ENCODE peak calls at places on chromosomes 4 and X, in eight cellular contexts. R is kidney tubule cell; T is endothelial cell; F is mucosa of descending colon; Q is activated T-cell treated with anti-CD3 and anti-CD28 coated beads, Interleukin-2, amount 50 U/mL, for 72 hours; C is psoas muscle; J is kidney; L is stimulated activated CD4-positive, alpha-beta T cell treated with anti-CD3 and anti-CD28 coated beads, Interleukin-1b, Interleukin-23, amount 100 ng/mL, for 24 hours. D is an unnamed sample.

GRCh38 chrX:66408507-66408906 is 230.4 kb downstream of the EDA2R start:
- DNase-seq in R (no peak), C (no peak), F (no peak), Q (no peak), T (no peak), J (no peak), L (no peak), D (peak; percentile 5)

GRCh38 chr4:129387666-129388065 is 291.7 kb downstream of the C4orf33 start:
- DNase-seq in J (no peak), C (no peak), L (no peak), T (no peak), R (no peak), Q (no peak), F (no peak), D (no peak)

GRCh38 chr4:185282968-185283367 is 73.6 kb downstream of the SNX25 start:
- DNase-seq in C (no peak), R (peak; percentile 22), J (no peak), L (no peak), Q (no peak), T (no peak), F (no peak), D (peak; percentile 50)

GRCh38 chrX:95076449-95076848 is 1402.4 kb downstream of the FAM133A start:
- DNase-seq in F (no peak), Q (no peak), L (no peak), C (no peak), R (peak; percentile 56), T (peak; percentile 5), J (no peak), D (peak; percentile 21)

GRCh38 chrX:49921109-49921508 is 1.3 kb upstream of the CLCN5 start:
- DNase-seq in J (no peak), L (no peak), F (no peak), Q (no peak), C (no peak), T (no peak), R (no peak), D (no peak)

GRCh38 chr4:152281211-152281610 is 254.7 kb downstream of the FBXW7 start:
- DNase-seq in R (no peak), T (no peak), Q (no peak), J (no peak), F (no peak), C (no peak), L (no peak), D (no peak)

GRCh38 chrX:125646195-125646594 is 326.5 kb downstream of the TEX13C start:
- DNase-seq in C (no peak), R (peak; percentile 2), T (no peak), J (no peak), F (no peak), L (no peak), Q (no peak), D (no peak)

GRCh38 chr4:140071806-140072205 is 82.2 kb downstream of the MAML3 start:
- DNase-seq in J (no peak), C (no peak), L (peak; percentile 20), Q (peak; percentile 78), R (no peak), F (no peak), T (no peak), D (no peak)

GRCh38 chr4:42654606-42655005 is 2.3 kb downstream of the ATP8A1 start:
- DNase-seq in R (peak; percentile 94), J (no peak), L (no peak), Q (peak; percentile 44), C (no peak), T (no peak), F (no peak), D (peak; percentile 72)

GRCh38 chr4:2588259-2588658 is 51.8 kb downstream of the FAM193A start:
- DNase-seq in C (no peak), Q (no peak), F (no peak), R (no peak), T (no peak), L (no peak), J (no peak), D (no peak)

GRCh38 chrX:36898301-36898700 is 109.9 kb upstream of the FAM47C start:
- DNase-seq in R (peak; percentile 22), L (no peak), T (no peak), F (no peak), J (no peak), C (no peak), Q (no peak), D (peak; percentile 19)

GRCh38 chr4:161629694-161630441 is 533.9 kb downstream of the FSTL5 start:
- DNase-seq in C (no peak), T (no peak), L (no peak), F (no peak), Q (no peak), R (peak; percentile 35), J (no peak), D (no peak)

GRCh38 chr4:169664615-169665014 is 44.2 kb downstream of the CLCN3 start:
- DNase-seq in Q (no peak), C (no peak), J (no peak), L (no peak), F (no peak), R (no peak), T (no peak), D (no peak)

GRCh38 chrX:43581167-43581566 is 74.9 kb upstream of the MAOA start:
- DNase-seq in J (no peak), F (no peak), C (no peak), Q (no peak), T (no peak), R (no peak), L (no peak), D (peak; percentile 74)

GRCh38 chr4:168832746-168833575 is 177.1 kb downstream of the CBR4 start:
- DNase-seq in T (peak; percentile 35), C (peak; percentile 67), F (peak; percentile 50), L (no peak), R (peak; percentile 53), J (peak; percentile 87), Q (no peak), D (peak; percentile 63)

GRCh38 chrX:45807572-45808425 is 607.1 kb upstream of the DIPK2B start:
- DNase-seq in R (peak; percentile 53), C (no peak), J (no peak), L (no peak), T (no peak), F (no peak), Q (no peak), D (peak; percentile 52)

GRCh38 chr4:109207060-109207459 is 95.4 kb downstream of the COL25A1 start:
- DNase-seq in C (no peak), Q (no peak), J (no peak), F (no peak), L (no peak), R (no peak), T (no peak), D (peak; percentile 27)

GRCh38 chr4:126682250-126682649 is 950.5 kb upstream of the INTU start:
- DNase-seq in Q (no peak), C (no peak), R (no peak), J (no peak), T (no peak), L (no peak), F (no peak), D (no peak)

GRCh38 chr4:170269950-170270349 is 180.2 kb upstream of the AADAT start:
- DNase-seq in R (no peak), C (no peak), J (no peak), L (no peak), T (no peak), F (no peak), Q (no peak), D (no peak)

GRCh38 chr4:145812902-145813301 is 125.7 kb downstream of the ZNF827 start:
- DNase-seq in L (no peak), Q (no peak), T (no peak), F (no peak), J (no peak), C (no peak), R (peak; percentile 61), D (peak; percentile 92)

GRCh38 chrX:94633237-94633636 is 959.2 kb downstream of the FAM133A start:
- DNase-seq in T (no peak), R (no peak), F (no peak), Q (no peak), C (no peak), L (no peak), J (no peak), D (peak; percentile 0)

GRCh38 chrX:11435568-11435967 is 142.4 kb downstream of the AMELX start:
- DNase-seq in L (no peak), J (no peak), Q (no peak), C (no peak), F (no peak), R (no peak), T (no peak), D (no peak)

GRCh38 chr4:185730387-185730786 is 81.6 kb downstream of the SORBS2 start:
- DNase-seq in C (no peak), Q (no peak), F (no peak), T (peak; percentile 7), J (no peak), L (no peak), R (peak; percentile 69), D (peak; percentile 59)

GRCh38 chrX:72005046-72005445 is 94.4 kb downstream of the NHSL2 start:
- DNase-seq in L (no peak), Q (no peak), R (no peak), F (no peak), J (no peak), T (no peak), C (no peak), D (no peak)

GRCh38 chr4:10333942-10334341 is 123.3 kb downstream of the ZNF518B start:
- DNase-seq in F (no peak), L (no peak), R (peak; percentile 53), J (no peak), T (no peak), Q (no peak), C (no peak), D (peak; percentile 74)

GRCh38 chr4:153916273-153916755 is 127.4 kb upstream of the SFRP2 start:
- DNase-seq in C (no peak), Q (peak; percentile 58), F (no peak), T (no peak), L (peak; percentile 6), R (no peak), J (no peak), D (no peak)

GRCh38 chrX:87516716-87517115 is 886 bp upstream of the KLHL4 start:
- DNase-seq in Q (no peak), R (peak; percentile 28), F (no peak), C (no peak), J (no peak), L (no peak), T (no peak), D (peak; percentile 72)

GRCh38 chr4:98746530-98746929 is 88.1 kb upstream of the TSPAN5 start:
- DNase-seq in R (peak; percentile 27), T (no peak), J (no peak), Q (no peak), C (no peak), F (no peak), L (no peak), D (no peak)

GRCh38 chr4:111178231-111178630 is 555.4 kb upstream of the PITX2 start:
- DNase-seq in R (no peak), Q (no peak), T (no peak), F (no peak), C (no peak), J (no peak), L (no peak), D (no peak)

D was measured in bronchial epithelial cell.